ENCODE peak calls at places on chromosomes 5 and 9, in five cellular contexts. U is GM12878, L is GM20000, S is type B pancreatic cell, X is heart right ventricle. P is an unnamed sample.

GRCh38 chr5:168874713-168875380 is 295.7 kb upstream of the PANK3 start:
- DNase-seq in U (no peak), L (no peak), S (no peak), X (no peak), P (no peak)

GRCh38 chr5:150059623-150060022 is 26.7 kb downstream of the CSF1R start:
- DNase-seq in U (no peak), L (no peak), S (no peak), X (no peak), P (no peak)

GRCh38 chr5:79076819-79077218 is 7.3 kb downstream of the BHMT2 start:
- DNase-seq in U (no peak), L (no peak), S (no peak), X (no peak), P (no peak)

GRCh38 chr5:34007116-34007674 is 655 bp downstream of the AMACR start:
- DNase-seq in U (no peak), L (no peak), S (no peak), X (no peak), P (no peak)

GRCh38 chr9:23826120-23826629 is at the start of gene ELAVL2:
- DNase-seq in U (peak), L (no peak), S (peak), X (peak), P (peak)

GRCh38 chr9:116907989-116908388 is 220.9 kb downstream of the TRIM32 start:
- DNase-seq in U (no peak), L (no peak), S (no peak), X (no peak), P (no peak)

GRCh38 chr5:135978993-135979392 is 24.2 kb upstream of the LECT2 start:
- DNase-seq in U (no peak), L (no peak), S (no peak), X (no peak), P (no peak)

GRCh38 chr9:79583957-79584654 is 12.3 kb downstream of the TLE4 start:
- DNase-seq in U (no peak), L (peak), S (no peak), X (peak), P (no peak)

GRCh38 chr5:65485405-65485804 is 3.7 kb upstream of the ADAMTS6 start:
- DNase-seq in U (no peak), L (no peak), S (no peak), X (peak), P (no peak)

GRCh38 chr5:73902327-73903051 is 276.5 kb downstream of the ARHGEF28 start:
- DNase-seq in U (peak), L (peak), S (no peak), X (no peak), P (no peak)

GRCh38 chr5:73900566-73900965 is 274.6 kb downstream of the ARHGEF28 start:
- DNase-seq in U (no peak), L (no peak), S (no peak), X (no peak), P (no peak)

GRCh38 chr5:73899916-73900315 is 273.9 kb downstream of the ARHGEF28 start:
- DNase-seq in U (no peak), L (no peak), S (no peak), X (no peak), P (no peak)

GRCh38 chr5:73901045-73901444 is 275.0 kb downstream of the ARHGEF28 start:
- DNase-seq in U (no peak), L (no peak), S (no peak), X (peak), P (no peak)

DNA sequence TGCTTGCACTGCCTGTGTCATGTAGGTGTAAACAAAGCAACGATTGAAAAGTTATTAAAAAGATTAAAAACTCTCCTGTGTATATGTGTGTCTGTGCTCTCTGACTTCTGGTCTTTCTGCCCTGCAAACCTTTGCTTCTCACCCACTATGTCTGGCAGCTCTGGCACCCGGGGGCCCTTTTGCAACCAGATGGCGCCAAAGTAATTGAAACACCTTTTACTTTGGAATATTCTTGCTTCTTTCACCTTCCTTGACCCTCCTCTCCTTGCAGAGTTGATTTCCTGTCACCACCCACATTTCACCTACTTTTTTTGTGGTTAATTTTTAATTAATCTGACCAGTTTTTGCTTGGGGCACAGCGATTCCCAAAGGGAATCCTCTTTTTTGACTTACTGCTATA is 275.5 kb downstream of the ARHGEF28 start:
- DNase-seq in U (no peak), L (no peak), S (no peak), X (no peak), P (no peak)
- TF ChIP-seq CTCF in U (peak), L (no peak), S (no peak), X (peak), P (peak)

GRCh38 chr9:95506438-95506691 is 10.4 kb downstream of the PTCH1 start:
- DNase-seq in U (no peak), L (peak), S (no peak), X (no peak), P (no peak)
- TF ChIP-seq CTCF in U (no peak), L (no peak), S (no peak), X (no peak), P (no peak)

DNA sequence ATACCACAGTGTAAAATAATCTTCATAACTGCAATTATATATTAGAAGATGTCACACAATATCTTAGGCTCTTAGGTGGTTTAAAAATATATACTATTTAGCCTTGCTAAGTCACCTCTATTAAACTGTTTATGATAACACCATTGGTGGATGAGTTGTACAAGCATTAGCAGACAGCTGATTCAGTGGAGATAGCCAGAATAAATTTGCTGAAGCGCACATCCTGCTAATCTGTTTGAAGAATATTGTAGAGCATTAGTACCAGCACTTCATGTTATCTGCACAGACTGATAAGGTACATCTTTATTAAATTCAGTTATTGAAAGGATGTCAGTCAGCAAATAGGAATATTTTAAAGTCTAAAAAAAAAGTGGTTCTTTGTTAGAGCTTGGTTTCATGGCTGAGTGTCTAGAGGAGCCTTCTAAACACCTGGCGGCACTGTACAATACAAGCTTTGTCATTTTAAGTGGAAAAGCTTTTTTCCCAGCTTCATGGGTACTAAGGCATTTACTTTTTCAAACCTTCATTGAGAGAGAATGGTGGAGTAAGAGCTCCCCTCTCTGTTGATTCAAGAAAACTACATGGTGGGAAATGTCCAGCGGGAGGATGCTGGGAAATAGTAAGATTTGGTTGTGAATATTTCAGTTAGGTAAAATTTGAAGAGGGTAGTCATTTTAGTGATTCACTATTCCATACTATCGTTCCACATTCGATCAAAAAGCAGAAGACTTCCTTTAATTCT is 275.1 kb downstream of the SLF1 start:
- DNase-seq in U (no peak), L (no peak), S (no peak), X (no peak), P (no peak)
- TF ChIP-seq CTCF in U (peak), L (no peak), S (peak), X (peak), P (peak)

GRCh38 chr5:16550316-16550952 is 66.4 kb downstream of the RETREG1 start:
- DNase-seq in U (no peak), L (peak), S (no peak), X (no peak), P (no peak)
- TF ChIP-seq CTCF in U (peak), L (peak), S (peak), X (peak), P (peak)

GRCh38 chr9:122923947-122924346 is 7.4 kb downstream of the ZBTB26 start:
- DNase-seq in U (no peak), L (no peak), S (no peak), X (no peak), P (no peak)
- TF ChIP-seq CTCF in U (no peak), L (no peak), S (no peak), X (no peak), P (no peak)

DNA sequence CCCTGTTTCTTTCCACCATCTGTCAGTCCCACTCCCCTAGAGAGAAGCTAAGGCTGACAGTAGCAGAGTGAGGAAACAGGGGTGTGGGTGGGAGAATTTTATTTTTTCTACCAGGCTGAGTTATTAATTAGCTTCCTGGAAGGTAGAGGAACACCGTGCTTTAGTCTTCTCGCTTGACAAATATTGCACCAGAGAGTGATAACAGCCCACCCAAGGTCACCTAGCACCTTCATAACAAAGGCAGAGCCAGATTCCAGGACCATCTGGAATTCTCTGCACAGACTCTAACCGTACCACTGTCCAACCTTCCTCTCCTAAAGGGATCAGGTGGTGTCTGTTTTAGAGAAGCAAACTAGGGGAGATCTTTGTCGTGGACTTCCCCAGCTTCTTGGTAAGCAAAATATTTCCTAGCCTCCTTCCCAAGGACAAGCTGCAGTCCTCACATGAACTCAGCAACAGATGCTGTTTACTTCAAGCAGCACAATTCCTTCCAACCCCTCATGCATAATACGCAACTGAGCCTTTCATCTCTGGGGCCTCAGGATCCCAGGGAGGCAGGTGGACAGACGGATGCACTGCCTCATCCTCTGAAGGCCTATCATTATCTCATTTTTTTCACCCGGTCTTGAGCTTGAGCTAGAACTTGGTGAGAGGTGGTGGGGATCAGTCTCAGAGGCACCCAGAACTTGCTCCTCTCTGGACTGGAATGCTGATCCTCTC is 308.7 kb upstream of the BRINP1 start:
- DNase-seq in U (no peak), L (no peak), S (no peak), X (no peak), P (no peak)
- TF ChIP-seq CTCF in U (no peak), L (no peak), S (no peak), X (no peak), P (no peak)

P was measured in osteocyte.